ENCODE peak calls at places on chromosomes 4 and X, in five cellular contexts. Y, S, H, X and T are unnamed samples.

GRCh38 chrX:134999469-134999868 is 8.7 kb downstream of the SMIM10 start:
- DNase-seq in Y (peak), X (no peak), H (no peak), S (no peak), T (peak)

GRCh38 chr4:107255596-107255995 is 219.5 kb upstream of the DKK2 start:
- DNase-seq in H (no peak), S (no peak), Y (no peak), X (no peak), T (no peak)

GRCh38 chr4:17898553-17898952 is 87.8 kb downstream of the NCAPG start:
- DNase-seq in Y (no peak), X (no peak), H (no peak), S (no peak), T (no peak)

GRCh38 chr4:56731857-56732256 is 50.8 kb upstream of the HOPX start:
- DNase-seq in Y (no peak), X (no peak), H (no peak), S (no peak), T (no peak)

GRCh38 chrX:24145340-24146186 is 4.0 kb upstream of the ZFX start:
- DNase-seq in S (no peak), X (no peak), H (no peak), Y (no peak), T (no peak)

GRCh38 chrX:44474410-44474809 is 68.2 kb downstream of the FUNDC1 start:
- DNase-seq in H (no peak), Y (no peak), X (no peak), S (no peak), T (no peak)

GRCh38 chrX:37686348-37686736 is 751 bp downstream of the XK start:
- DNase-seq in X (no peak), S (no peak), H (no peak), Y (no peak), T (peak)

GRCh38 chrX:9327747-9328145 is 137.1 kb upstream of the TBL1X start:
- DNase-seq in X (no peak), H (no peak), Y (no peak), S (no peak), T (no peak)

GRCh38 chr4:7838136-7838782 is 101.4 kb downstream of the AFAP1 start:
- DNase-seq in S (no peak), Y (no peak), X (no peak), H (no peak), T (no peak)

GRCh38 chrX:16335181-16335580 is 167.9 kb downstream of the MAGEB17 start:
- DNase-seq in H (no peak), X (no peak), Y (no peak), S (no peak), T (no peak)

GRCh38 chr4:166481014-166481507 is 608.0 kb downstream of the TLL1 start:
- DNase-seq in S (no peak), H (no peak), Y (no peak), X (no peak), T (no peak)

GRCh38 chrX:39755152-39756032 is 342.4 kb downstream of the BCOR start:
- DNase-seq in S (no peak), X (peak), H (no peak), Y (peak), T (no peak)

GRCh38 chr4:148454835-148455234 is 12.6 kb upstream of the NR3C2 start:
- DNase-seq in Y (no peak), X (no peak), H (no peak), S (no peak), T (no peak)

GRCh38 chrX:46500054-46500453 is 45.2 kb downstream of the ZNF674 start:
- DNase-seq in S (no peak), Y (no peak), X (no peak), H (no peak), T (no peak)

GRCh38 chrX:153381684-153382532 is 19.2 kb downstream of the PNMA6E start:
- DNase-seq in X (no peak), S (no peak), H (peak), Y (peak), T (peak)

GRCh38 chr4:88320174-88320779 is 35.9 kb upstream of the PPM1K start:
- DNase-seq in Y (no peak), X (no peak), S (no peak), H (no peak), T (no peak)

GRCh38 chr4:142683503-142683902 is 162.6 kb downstream of the INPP4B start:
- DNase-seq in H (no peak), X (no peak), Y (no peak), S (no peak), T (no peak)

GRCh38 chrX:8663325-8663724 is 68.6 kb downstream of the ANOS1 start:
- DNase-seq in S (no peak), H (no peak), X (no peak), Y (no peak), T (no peak)

GRCh38 chr4:128558896-128559669 is 250.4 kb upstream of the JADE1 start:
- DNase-seq in X (no peak), H (no peak), S (no peak), Y (no peak), T (no peak)

GRCh38 chrX:44282753-44283152 is 60.7 kb downstream of the EFHC2 start:
- DNase-seq in H (no peak), X (no peak), S (no peak), Y (no peak), T (no peak)

GRCh38 chrX:19571708-19572107 is 56.4 kb upstream of the MAP3K15 start:
- DNase-seq in Y (no peak), X (no peak), H (no peak), S (no peak), T (no peak)

GRCh38 chrX:13473666-13474516 is 95.5 kb upstream of the EGFL6 start:
- DNase-seq in Y (no peak), X (no peak), S (no peak), H (no peak), T (no peak)